ENCODE peak calls at places on chromosome 19, in eight cellular contexts. One of them, this sample, is unnamed.
A peak's percentile ranks its signal among the peaks of the same experiment; 100 is the strongest.

GRCh38 chr19:6718741-6719539 is 1.5 kb downstream of the C3 start:
- DNase-seq in breast epithelium: no peak
- DNase-seq in neuronal stem cell: no peak
- DNase-seq in mesenchymal stem cell: peak; percentile 11
- DNase-seq in left ventricle myocardium inferior: no peak
- DNase-seq in HCT116: peak; percentile 79
- DNase-seq in neural progenitor cell: peak; percentile 55
- DNase-seq in PC-3: peak; percentile 48
- DNase-seq in this sample: no peak

GRCh38 chr19:44113784-44114390 is 688 bp downstream of the ZNF225 start:
- DNase-seq in breast epithelium: no peak
- DNase-seq in neuronal stem cell: peak; percentile 3
- DNase-seq in mesenchymal stem cell: no peak
- DNase-seq in left ventricle myocardium inferior: no peak
- DNase-seq in HCT116: no peak
- DNase-seq in neural progenitor cell: peak; percentile 20
- DNase-seq in PC-3: no peak
- DNase-seq in this sample: no peak

GRCh38 chr19:43776285-43776684 is 4.5 kb downstream of the KCNN4 start:
- DNase-seq in breast epithelium: no peak
- DNase-seq in neuronal stem cell: no peak
- DNase-seq in mesenchymal stem cell: no peak
- DNase-seq in left ventricle myocardium inferior: no peak
- DNase-seq in HCT116: no peak
- DNase-seq in neural progenitor cell: no peak
- DNase-seq in PC-3: no peak
- DNase-seq in this sample: no peak

GRCh38 chr19:54137913-54138776 is 583 bp downstream of the CNOT3 start:
- DNase-seq in breast epithelium: no peak
- DNase-seq in neuronal stem cell: no peak
- DNase-seq in mesenchymal stem cell: no peak
- DNase-seq in left ventricle myocardium inferior: no peak
- DNase-seq in HCT116: no peak
- DNase-seq in neural progenitor cell: peak; percentile 75
- DNase-seq in PC-3: no peak
- DNase-seq in this sample: no peak

GRCh38 chr19:40279120-40279551 is 6.0 kb downstream of the AKT2 start:
- DNase-seq in breast epithelium: no peak
- DNase-seq in neuronal stem cell: no peak
- DNase-seq in mesenchymal stem cell: peak; percentile 26
- DNase-seq in left ventricle myocardium inferior: peak; percentile 80
- DNase-seq in HCT116: no peak
- DNase-seq in neural progenitor cell: no peak
- DNase-seq in PC-3: no peak
- DNase-seq in this sample: no peak

GRCh38 chr19:7450243-7451223 is 38.3 kb downstream of the PEX11G start:
- DNase-seq in breast epithelium: no peak
- DNase-seq in neuronal stem cell: peak; percentile 57
- DNase-seq in mesenchymal stem cell: peak; percentile 32
- DNase-seq in left ventricle myocardium inferior: no peak
- DNase-seq in HCT116: peak; percentile 10
- DNase-seq in neural progenitor cell: peak; percentile 36
- DNase-seq in PC-3: peak; percentile 31
- DNase-seq in this sample: peak; percentile 46

GRCh38 chr19:3057275-3057714 is 5.0 kb downstream of the TLE5 start:
- DNase-seq in breast epithelium: peak; percentile 92
- DNase-seq in neuronal stem cell: no peak
- DNase-seq in mesenchymal stem cell: no peak
- DNase-seq in left ventricle myocardium inferior: peak; percentile 88
- DNase-seq in HCT116: no peak
- DNase-seq in neural progenitor cell: no peak
- DNase-seq in PC-3: peak; percentile 21
- DNase-seq in this sample: no peak

GRCh38 chr19:56147307-56147706 is 6.2 kb downstream of the ZNF444 start:
- DNase-seq in breast epithelium: no peak
- DNase-seq in neuronal stem cell: no peak
- DNase-seq in mesenchymal stem cell: no peak
- DNase-seq in left ventricle myocardium inferior: no peak
- DNase-seq in HCT116: no peak
- DNase-seq in neural progenitor cell: no peak
- DNase-seq in PC-3: no peak
- DNase-seq in this sample: no peak

GRCh38 chr19:5436101-5436947 is 18.9 kb upstream of the ZNRF4 start:
- DNase-seq in breast epithelium: no peak
- DNase-seq in neuronal stem cell: peak; percentile 89
- DNase-seq in mesenchymal stem cell: peak; percentile 33
- DNase-seq in left ventricle myocardium inferior: no peak
- DNase-seq in HCT116: no peak
- DNase-seq in neural progenitor cell: peak; percentile 95
- DNase-seq in PC-3: peak; percentile 32
- DNase-seq in this sample: no peak
- H3K27ac ChIP-seq in breast epithelium: no peak overlapping the region
- H3K27ac ChIP-seq in neuronal stem cell: no peak overlapping the region
- H3K27ac ChIP-seq in mesenchymal stem cell: no peak overlapping the region
- H3K27ac ChIP-seq in left ventricle myocardium inferior: no peak overlapping the region
- H3K27ac ChIP-seq in HCT116: no peak overlapping the region
- H3K27ac ChIP-seq in neural progenitor cell: no peak overlapping the region
- H3K27ac ChIP-seq in PC-3: no peak overlapping the region
- H3K27ac ChIP-seq in this sample: no peak overlapping the region

DNA sequence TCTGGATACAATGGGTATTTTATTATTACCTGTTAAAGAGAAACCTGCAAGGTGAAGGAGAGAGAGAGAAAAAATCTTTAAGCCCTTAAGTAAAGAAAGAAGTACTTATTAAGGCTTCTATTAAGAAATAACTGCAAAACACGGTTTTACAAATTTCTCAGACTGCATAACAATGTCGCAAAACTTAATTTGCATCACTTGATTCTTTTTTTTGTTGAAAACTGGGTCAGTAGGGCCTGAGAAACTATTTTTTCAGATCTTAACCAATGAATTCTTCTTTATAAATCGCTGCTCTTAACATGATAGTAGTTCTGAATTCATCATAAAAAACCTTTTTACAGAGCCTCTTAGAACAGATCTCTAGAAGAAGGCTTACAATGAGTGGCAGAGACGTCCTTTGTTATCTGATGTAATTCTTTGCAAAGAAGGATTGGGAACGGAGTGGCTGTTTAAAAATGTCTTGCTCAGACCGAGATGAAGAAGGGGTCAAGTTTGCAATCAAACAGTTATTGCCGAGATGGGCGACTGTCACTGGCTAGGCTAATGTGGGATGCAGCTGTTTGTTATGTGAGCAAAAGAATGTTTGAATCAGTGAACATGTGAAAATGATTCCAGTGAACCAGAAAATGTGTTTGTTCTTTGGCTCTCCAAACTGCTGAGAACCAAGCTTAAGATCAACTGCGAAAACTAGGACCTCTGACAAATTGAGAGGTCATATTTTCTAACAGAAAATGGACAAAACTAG is 76.4 kb downstream of the ZNF536 start:
- DNase-seq in breast epithelium: no peak
- DNase-seq in neuronal stem cell: no peak
- DNase-seq in mesenchymal stem cell: no peak
- DNase-seq in left ventricle myocardium inferior: no peak
- DNase-seq in HCT116: no peak
- DNase-seq in neural progenitor cell: peak; percentile 19
- DNase-seq in PC-3: no peak
- DNase-seq in this sample: no peak
- H3K27ac ChIP-seq in breast epithelium: peak overlapping the region; percentile 52
- H3K27ac ChIP-seq in neuronal stem cell: no peak overlapping the region
- H3K27ac ChIP-seq in mesenchymal stem cell: peak overlapping the region; percentile 81
- H3K27ac ChIP-seq in left ventricle myocardium inferior: peak overlapping the region; percentile 48
- H3K27ac ChIP-seq in HCT116: no peak overlapping the region
- H3K27ac ChIP-seq in neural progenitor cell: no peak overlapping the region
- H3K27ac ChIP-seq in PC-3: no peak overlapping the region
- H3K27ac ChIP-seq in this sample: no peak overlapping the region

GRCh38 chr19:13447978-13448377 is 58.3 kb downstream of the CACNA1A start:
- DNase-seq in breast epithelium: no peak
- DNase-seq in neuronal stem cell: no peak
- DNase-seq in mesenchymal stem cell: no peak
- DNase-seq in left ventricle myocardium inferior: no peak
- DNase-seq in HCT116: no peak
- DNase-seq in neural progenitor cell: no peak
- DNase-seq in PC-3: no peak
- DNase-seq in this sample: no peak

GRCh38 chr19:13451596-13451995 is 54.7 kb downstream of the CACNA1A start:
- DNase-seq in breast epithelium: no peak
- DNase-seq in neuronal stem cell: no peak
- DNase-seq in mesenchymal stem cell: no peak
- DNase-seq in left ventricle myocardium inferior: no peak
- DNase-seq in HCT116: no peak
- DNase-seq in neural progenitor cell: no peak
- DNase-seq in PC-3: no peak
- DNase-seq in this sample: no peak
- H3K27ac ChIP-seq in breast epithelium: no peak overlapping the region
- H3K27ac ChIP-seq in neuronal stem cell: no peak overlapping the region
- H3K27ac ChIP-seq in mesenchymal stem cell: no peak overlapping the region
- H3K27ac ChIP-seq in left ventricle myocardium inferior: no peak overlapping the region
- H3K27ac ChIP-seq in HCT116: no peak overlapping the region
- H3K27ac ChIP-seq in neural progenitor cell: no peak overlapping the region
- H3K27ac ChIP-seq in PC-3: no peak overlapping the region
- H3K27ac ChIP-seq in this sample: no peak overlapping the region

DNA sequence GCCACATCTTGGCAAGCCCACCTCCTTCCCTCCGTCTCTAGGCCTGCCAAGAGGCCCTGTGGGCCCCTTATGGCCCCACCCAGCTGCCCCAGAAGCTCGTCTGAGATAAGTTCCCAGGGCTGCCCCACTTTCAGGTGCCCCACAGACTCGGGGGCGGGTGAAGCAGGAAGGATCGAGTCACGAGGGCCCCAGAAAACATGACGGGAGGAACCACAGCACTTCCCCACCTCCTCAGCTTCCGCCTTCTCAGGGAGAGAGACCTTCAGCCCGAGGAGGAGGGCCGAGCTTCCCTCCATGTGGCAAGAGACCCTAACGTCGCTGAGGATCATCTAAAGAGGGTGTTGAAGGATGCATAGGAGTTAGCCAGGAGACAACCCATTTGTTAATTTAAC is 4.5 kb upstream of the IL12RB1 start:
- DNase-seq in breast epithelium: peak; percentile 48
- DNase-seq in neuronal stem cell: no peak
- DNase-seq in mesenchymal stem cell: no peak
- DNase-seq in left ventricle myocardium inferior: peak; percentile 52
- DNase-seq in HCT116: no peak
- DNase-seq in neural progenitor cell: no peak
- DNase-seq in PC-3: no peak
- DNase-seq in this sample: no peak
- H3K27ac ChIP-seq in breast epithelium: peak overlapping the region; percentile 48
- H3K27ac ChIP-seq in neuronal stem cell: no peak overlapping the region
- H3K27ac ChIP-seq in mesenchymal stem cell: no peak overlapping the region
- H3K27ac ChIP-seq in left ventricle myocardium inferior: no peak overlapping the region
- H3K27ac ChIP-seq in HCT116: no peak overlapping the region
- H3K27ac ChIP-seq in neural progenitor cell: no peak overlapping the region
- H3K27ac ChIP-seq in PC-3: no peak overlapping the region
- H3K27ac ChIP-seq in this sample: no peak overlapping the region

GRCh38 chr19:38718747-38719543 is 25.3 kb downstream of the CAPN12 start:
- DNase-seq in breast epithelium: no peak
- DNase-seq in neuronal stem cell: no peak
- DNase-seq in mesenchymal stem cell: peak; percentile 39
- DNase-seq in left ventricle myocardium inferior: peak; percentile 75
- DNase-seq in HCT116: no peak
- DNase-seq in neural progenitor cell: peak; percentile 44
- DNase-seq in PC-3: no peak
- DNase-seq in this sample: no peak
- H3K27ac ChIP-seq in breast epithelium: peak overlapping the region; percentile 92
- H3K27ac ChIP-seq in neuronal stem cell: no peak overlapping the region
- H3K27ac ChIP-seq in mesenchymal stem cell: peak overlapping the region; percentile 78
- H3K27ac ChIP-seq in left ventricle myocardium inferior: peak overlapping the region; percentile 91
- H3K27ac ChIP-seq in HCT116: peak overlapping the region; percentile 4
- H3K27ac ChIP-seq in neural progenitor cell: no peak overlapping the region
- H3K27ac ChIP-seq in PC-3: peak overlapping the region; percentile 21
- H3K27ac ChIP-seq in this sample: peak overlapping the region; percentile 79

GRCh38 chr19:33797821-33798633 is 1.4 kb downstream of the KCTD15 start:
- DNase-seq in breast epithelium: no peak
- DNase-seq in neuronal stem cell: peak; percentile 61
- DNase-seq in mesenchymal stem cell: peak; percentile 65
- DNase-seq in left ventricle myocardium inferior: peak; percentile 79
- DNase-seq in HCT116: no peak
- DNase-seq in neural progenitor cell: peak; percentile 88
- DNase-seq in PC-3: no peak
- DNase-seq in this sample: no peak
- H3K27ac ChIP-seq in breast epithelium: peak overlapping the region; percentile 99
- H3K27ac ChIP-seq in neuronal stem cell: peak overlapping the region; percentile 97
- H3K27ac ChIP-seq in mesenchymal stem cell: peak overlapping the region; percentile 80
- H3K27ac ChIP-seq in left ventricle myocardium inferior: peak overlapping the region; percentile 98
- H3K27ac ChIP-seq in HCT116: no peak overlapping the region
- H3K27ac ChIP-seq in neural progenitor cell: peak overlapping the region; percentile 68
- H3K27ac ChIP-seq in PC-3: no peak overlapping the region
- H3K27ac ChIP-seq in this sample: peak overlapping the region; percentile 96

This sample was measured in epithelial cell of prostate.